ENCODE peak calls at places on chromosomes 3 and 15, in eight cellular contexts. H, U, W, J, T, K, O and S are unnamed samples.
A peak's percentile ranks its signal among the peaks of the same experiment; 100 is the strongest.

GRCh38 chr15:39344662-39345141 is 236.2 kb upstream of the THBS1 start:
- DNase-seq in T (no peak), K (no peak), O (no peak), W (no peak), U (peak; percentile 50), H (peak; percentile 34), J (no peak), S (no peak)

GRCh38 chr3:141204343-141204742 is 27.3 kb upstream of the PXYLP1 start:
- DNase-seq in U (no peak), J (no peak), K (no peak), H (no peak), W (no peak), O (no peak), T (no peak), S (no peak)

GRCh38 chr3:12181301-12181700 is 22.6 kb upstream of the TIMP4 start:
- DNase-seq in U (no peak), K (no peak), T (no peak), O (no peak), J (no peak), W (no peak), H (no peak), S (no peak)

GRCh38 chr3:32347286-32348125 is 44.1 kb upstream of the CMTM7 start:
- DNase-seq in K (no peak), T (peak; percentile 60), U (no peak), O (peak; percentile 55), W (no peak), H (peak; percentile 62), J (no peak), S (no peak)

GRCh38 chr15:91625506-91625905 is 228.0 kb upstream of the SLCO3A1 start:
- DNase-seq in U (peak; percentile 23), J (no peak), W (no peak), O (no peak), H (no peak), K (no peak), T (no peak), S (no peak)

GRCh38 chr3:126329927-126330725 is 27.1 kb downstream of the KLF15 start:
- DNase-seq in K (no peak), O (no peak), U (no peak), W (no peak), T (no peak), H (no peak), J (no peak), S (no peak)

GRCh38 chr15:57236561-57237281 is 139.6 kb upstream of the CGNL1 start:
- DNase-seq in U (peak; percentile 34), T (no peak), H (no peak), W (no peak), K (no peak), J (no peak), O (no peak), S (no peak)

GRCh38 chr3:115632026-115632425 is 8.7 kb downstream of the GAP43 start:
- DNase-seq in W (no peak), T (no peak), U (peak; percentile 11), H (no peak), O (no peak), J (no peak), K (no peak), S (no peak)

GRCh38 chr3:39147711-39148115 is 5.7 kb downstream of the CSRNP1 start:
- DNase-seq in O (peak; percentile 63), K (no peak), U (no peak), H (peak; percentile 61), T (peak; percentile 63), J (no peak), W (no peak), S (no peak)

GRCh38 chr3:120798346-120798745 is 55.8 kb downstream of the GTF2E1 start:
- DNase-seq in T (no peak), O (no peak), J (no peak), H (no peak), K (no peak), W (no peak), U (no peak), S (no peak)

GRCh38 chr15:91338763-91339162 is 238.7 kb downstream of the SV2B start:
- DNase-seq in T (no peak), W (no peak), O (peak; percentile 69), H (peak; percentile 67), U (peak; percentile 81), J (no peak), K (no peak), S (no peak)

GRCh38 chr15:84750583-84751092 is 2.2 kb downstream of the ZNF592 start:
- DNase-seq in W (peak; percentile 54), U (peak; percentile 29), T (no peak), H (no peak), J (no peak), K (no peak), O (no peak), S (no peak)

GRCh38 chr3:189685854-189686253 is 54.7 kb downstream of the TP63 start:
- DNase-seq in H (no peak), O (peak; percentile 17), K (no peak), U (no peak), W (no peak), T (no peak), J (peak; percentile 63), S (peak; percentile 24)

GRCh38 chr3:124829175-124829818 is 57.9 kb downstream of the ITGB5 start:
- DNase-seq in W (no peak), J (no peak), T (peak; percentile 58), O (no peak), K (no peak), H (no peak), U (no peak), S (no peak)

GRCh38 chr3:126021224-126021623 is 52.2 kb downstream of the ROPN1B start:
- DNase-seq in W (no peak), K (no peak), J (no peak), O (no peak), H (peak; percentile 2), U (no peak), T (no peak), S (no peak)

GRCh38 chr3:194333212-194333980 is 17.7 kb downstream of the CPN2 start:
- DNase-seq in K (peak; percentile 92), U (peak; percentile 90), H (peak; percentile 91), T (peak; percentile 84), O (peak; percentile 92), W (peak; percentile 87), J (no peak), S (peak; percentile 60)

GRCh38 chr3:15631426-15632211 is 30.1 kb downstream of the BTD start:
- DNase-seq in U (no peak), W (no peak), K (no peak), O (no peak), H (peak; percentile 43), J (no peak), T (no peak), S (no peak)

GRCh38 chr15:92073044-92073785 is 219.7 kb downstream of the SLCO3A1 start:
- DNase-seq in O (no peak), T (no peak), W (no peak), U (no peak), J (no peak), K (no peak), H (no peak), S (no peak)

GRCh38 chr3:185711255-185711870 is 113.5 kb downstream of the IGF2BP2 start:
- DNase-seq in W (no peak), U (no peak), J (no peak), O (no peak), H (peak; percentile 74), T (no peak), K (no peak), S (no peak)

GRCh38 chr3:123409443-123410148 is 39.3 kb downstream of the ADCY5 start:
- DNase-seq in U (no peak), T (no peak), W (no peak), H (no peak), J (no peak), O (peak; percentile 67), K (no peak), S (no peak)

DNA sequence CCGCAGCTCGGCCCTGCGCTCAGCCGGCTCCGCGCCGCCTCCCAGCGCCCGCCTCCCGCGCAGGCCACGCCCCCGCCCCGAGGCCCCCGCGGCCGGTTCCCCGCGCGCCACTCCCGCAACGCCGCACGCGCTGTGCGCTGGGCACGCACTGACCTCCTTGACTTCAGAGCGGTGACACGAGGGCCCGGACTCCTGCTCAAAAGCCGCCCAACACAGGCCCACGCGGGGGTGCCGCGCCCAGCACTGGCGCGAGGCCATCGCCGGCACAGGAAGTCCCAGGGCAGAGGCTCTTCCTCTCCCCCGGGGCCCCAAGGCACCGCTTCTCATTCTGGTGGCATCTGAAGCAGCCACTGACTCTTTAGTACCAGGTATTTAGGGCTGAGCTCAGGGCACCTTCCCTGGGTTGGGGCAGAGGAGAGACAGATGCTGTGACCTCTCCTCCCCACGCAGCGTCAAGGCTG is 12.4 kb downstream of the TNK2 start:
- DNase-seq in W (peak; percentile 72), K (peak; percentile 82), T (peak; percentile 57), H (peak; percentile 60), U (peak; percentile 71), J (no peak), O (peak; percentile 70), S (no peak)
- TF ChIP-seq CTCF in W (no peak), K (no peak), T (no peak), H (no peak), U (no peak), J (no peak), O (no peak), S (no peak)

GRCh38 chr3:37546876-37547275 is 314.8 kb upstream of the CTDSPL start:
- DNase-seq in T (peak; percentile 65), W (peak; percentile 40), K (no peak), U (peak; percentile 58), O (peak; percentile 12), J (no peak), H (peak; percentile 44), S (no peak)
- TF ChIP-seq CTCF in T (peak; percentile 38), W (no peak), K (no peak), U (peak; percentile 37), O (no peak), J (no peak), H (no peak), S (peak; percentile 34)

GRCh38 chr15:42737529-42738328 is 801 bp upstream of the CDAN1 start:
- DNase-seq in K (no peak), W (no peak), T (no peak), J (no peak), H (no peak), U (no peak), O (no peak), S (no peak)
- TF ChIP-seq CTCF in K (no peak), W (no peak), T (no peak), J (no peak), H (peak; percentile 29), U (no peak), O (no peak), S (peak; percentile 3)

GRCh38 chr3:134696155-134696554 is 45.3 kb upstream of the KY start:
- DNase-seq in J (no peak), W (no peak), K (no peak), O (no peak), H (no peak), T (peak; percentile 26), U (no peak), S (no peak)
- TF ChIP-seq CTCF in J (no peak), W (no peak), K (no peak), O (no peak), H (no peak), T (no peak), U (no peak), S (no peak)

DNA sequence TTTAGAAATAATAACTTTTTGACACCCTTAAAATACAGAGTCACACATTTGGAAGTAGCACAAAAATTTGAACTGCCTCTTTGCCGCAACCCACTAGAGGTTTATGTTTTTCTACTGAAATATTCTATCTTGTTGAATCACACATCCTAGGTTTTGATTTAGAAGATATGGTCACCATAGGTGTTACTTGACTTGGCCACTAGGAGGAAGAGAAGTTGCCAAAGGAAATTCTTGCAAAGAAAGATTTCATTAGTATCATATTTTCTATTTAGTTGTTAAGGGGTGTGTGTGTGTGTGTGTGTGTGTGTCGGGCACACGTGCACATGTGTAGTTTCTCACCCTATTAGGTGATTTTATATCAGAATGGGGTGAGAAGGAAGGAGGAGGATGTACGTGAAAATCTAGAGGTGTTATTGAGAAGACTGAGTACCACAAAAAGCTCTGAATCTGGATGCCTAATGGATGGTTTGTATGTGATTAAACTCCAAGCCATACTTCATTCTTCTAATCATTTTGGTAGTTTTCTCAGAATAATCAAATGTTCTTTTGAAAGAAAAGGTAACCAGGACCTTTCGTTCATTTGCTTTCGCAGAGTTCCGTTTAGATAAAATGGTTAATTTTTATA is 31.5 kb downstream of the ZFAND6 start:
- DNase-seq in J (no peak), K (no peak), T (no peak), U (no peak), W (no peak), O (no peak), H (no peak), S (no peak)
- TF ChIP-seq CTCF in J (peak; percentile 38), K (peak; percentile 36), T (no peak), U (peak; percentile 51), W (no peak), O (peak; percentile 21), H (peak; percentile 70), S (peak; percentile 22)